ENCODE peak calls at places on chromosomes 7 and 10, in ten cellular contexts. T is activated naive CD4-positive, alpha-beta T cell treated with anti-CD3 and anti-CD28 coated beads, Interleukin-2, amount 10 ng/mL, durations not matched to agents 7 days and 5 days; A is AG09319; N is NCI-H1436; E is stimulated activated CD8-positive, alpha-beta memory T cell treated with anti-CD3 and anti-CD28 coated beads, Interleukin-4, amount 100 ng/mL, for 24 hours; F is stimulated activated CD4-positive, alpha-beta T cell treated with anti-CD3 and anti-CD28 coated beads, TNF-alpha, amount 100 ng/mL, for 4 hours; L is T47D; B is T-cell; Q is GM03348; H is activated T-cell treated with anti-CD3 and anti-CD28 coated beads for 48 hours. S is an unnamed sample.

GRCh38 chr10:49700211-49700610 is 20.8 kb downstream of the C10orf53 start:
- DNase-seq in F (no peak), L (no peak), A (no peak), E (no peak), B (no peak), T (no peak), H (no peak), N (no peak), Q (no peak), S (no peak)

GRCh38 chr7:157796846-157797245 is 460.0 kb downstream of the DNAJB6 start:
- DNase-seq in A (no peak), F (no peak), Q (no peak), B (no peak), E (no peak), H (no peak), L (no peak), N (no peak), T (no peak), S (no peak)

GRCh38 chr7:147519062-147519461 is 1071.5 kb upstream of the C7orf33 start:
- DNase-seq in B (no peak), Q (peak), L (no peak), H (no peak), E (no peak), T (no peak), F (no peak), N (no peak), A (no peak), S (no peak)

GRCh38 chr10:61284222-61284890 is 168.8 kb downstream of the TMEM26 start:
- DNase-seq in T (no peak), N (peak), H (no peak), A (no peak), L (peak), F (no peak), Q (peak), B (no peak), E (no peak), S (peak)

GRCh38 chr10:5900247-5900646 is 10.2 kb downstream of the FBH1 start:
- DNase-seq in T (no peak), B (no peak), E (no peak), L (no peak), N (no peak), F (no peak), H (no peak), Q (no peak), A (no peak), S (no peak)

GRCh38 chr7:2698581-2699288 is 10.7 kb downstream of the AMZ1 start:
- DNase-seq in H (peak), N (no peak), E (peak), L (no peak), F (no peak), B (peak), T (peak), Q (no peak), A (no peak), S (peak)

GRCh38 chr7:41891967-41892755 is 189.3 kb upstream of the INHBA start:
- DNase-seq in F (no peak), B (no peak), H (no peak), A (no peak), T (no peak), Q (no peak), E (no peak), N (no peak), L (no peak), S (no peak)

GRCh38 chr7:80884511-80885195 is 34.2 kb downstream of the SEMA3C start:
- DNase-seq in A (no peak), Q (no peak), H (no peak), E (no peak), B (no peak), L (no peak), N (no peak), F (no peak), T (no peak), S (no peak)

GRCh38 chr10:6877351-6878066 is 297.4 kb upstream of the PRKCQ start:
- DNase-seq in H (no peak), N (no peak), A (no peak), Q (no peak), B (no peak), L (no peak), E (no peak), T (no peak), F (no peak), S (no peak)

GRCh38 chr7:2193120-2193519 is 39.6 kb downstream of the MAD1L1 start:
- DNase-seq in Q (no peak), B (no peak), N (peak), A (no peak), L (peak), T (no peak), E (no peak), F (no peak), H (no peak), S (no peak)

GRCh38 chr7:31995134-31995533 is 75.1 kb downstream of the PDE1C start:
- DNase-seq in T (no peak), E (no peak), Q (no peak), F (no peak), A (no peak), B (no peak), N (no peak), L (no peak), H (no peak), S (no peak)

GRCh38 chr10:58546137-58546536 is 33.5 kb downstream of the BICC1 start:
- DNase-seq in Q (no peak), T (no peak), A (no peak), N (no peak), B (no peak), F (no peak), E (no peak), L (no peak), H (no peak), S (no peak)

GRCh38 chr10:46293228-46293627 is 6.4 kb downstream of the ANTXRL start:
- DNase-seq in H (no peak), F (no peak), E (no peak), L (no peak), N (no peak), B (no peak), T (no peak), A (no peak), Q (no peak), S (no peak)

GRCh38 chr7:116353614-116354013 is 143.3 kb downstream of the TES start:
- DNase-seq in Q (no peak), N (no peak), L (no peak), A (no peak), F (no peak), H (no peak), B (no peak), T (no peak), E (no peak), S (no peak)

GRCh38 chr10:121653608-121654007 is 55.4 kb upstream of the FGFR2 start:
- DNase-seq in B (no peak), N (no peak), H (no peak), T (no peak), A (no peak), Q (no peak), F (no peak), L (no peak), E (no peak), S (no peak)

GRCh38 chr7:14833707-14834106 is 68.8 kb downstream of the DGKB start:
- DNase-seq in H (no peak), T (no peak), E (no peak), L (no peak), A (no peak), B (no peak), N (no peak), Q (peak), F (no peak), S (no peak)

GRCh38 chr10:74994714-74995308 is 116.6 kb upstream of the SAMD8 start:
- DNase-seq in B (no peak), Q (no peak), H (no peak), N (peak), E (no peak), F (no peak), T (no peak), A (no peak), L (peak), S (no peak)

GRCh38 chr7:100471021-100471420 is 7.0 kb upstream of the SPACDR start:
- DNase-seq in Q (no peak), H (no peak), A (no peak), N (no peak), L (no peak), E (no peak), T (no peak), F (no peak), B (no peak), S (no peak)

GRCh38 chr10:63114031-63114814 is 18.9 kb upstream of the NRBF2 start:
- DNase-seq in E (no peak), N (no peak), H (no peak), Q (peak), F (no peak), A (peak), T (no peak), B (no peak), L (peak), S (no peak)

GRCh38 chr7:158789842-158790241 is 39.5 kb downstream of the ESYT2 start:
- DNase-seq in F (no peak), N (no peak), B (no peak), A (no peak), L (no peak), E (no peak), H (no peak), Q (no peak), T (no peak), S (no peak)

GRCh38 chr7:26292768-26293560 is 1.3 kb downstream of the SNX10 start:
- DNase-seq in F (no peak), L (no peak), B (no peak), Q (no peak), H (no peak), N (no peak), E (no peak), A (no peak), T (no peak), S (no peak)

GRCh38 chr10:12980713-12981306 is 20.7 kb downstream of the CCDC3 start:
- DNase-seq in L (no peak), A (no peak), N (no peak), Q (no peak), H (no peak), T (no peak), F (no peak), E (no peak), B (no peak), S (no peak)

GRCh38 chr10:58638406-58638805 is 125.7 kb downstream of the BICC1 start:
- DNase-seq in E (no peak), T (no peak), H (no peak), F (no peak), B (no peak), Q (no peak), N (no peak), A (no peak), L (no peak), S (no peak)

GRCh38 chr7:11427686-11428273 is 404.2 kb downstream of the THSD7A start:
- DNase-seq in B (no peak), N (peak), L (peak), F (no peak), H (no peak), T (no peak), Q (peak), E (no peak), A (peak), S (peak)

GRCh38 chr7:133888061-133888930 is 238.8 kb upstream of the LRGUK start:
- DNase-seq in E (no peak), Q (no peak), L (no peak), N (no peak), B (no peak), A (no peak), T (no peak), H (no peak), F (no peak), S (no peak)

GRCh38 chr10:132551093-132551807 is 13.7 kb downstream of the INPP5A start:
- DNase-seq in A (no peak), H (no peak), T (peak), L (no peak), F (no peak), B (no peak), N (no peak), E (no peak), Q (no peak), S (peak)

GRCh38 chr7:130393799-130394411 is 13.6 kb downstream of the CPA1 start:
- DNase-seq in F (no peak), E (no peak), H (no peak), T (no peak), L (no peak), A (no peak), N (no peak), Q (no peak), B (no peak), S (no peak)

GRCh38 chr7:131010714-131011436 is 276.9 kb upstream of the KLF14 start:
- DNase-seq in A (no peak), N (no peak), H (no peak), E (no peak), Q (peak), L (no peak), F (no peak), B (no peak), T (no peak), S (no peak)

GRCh38 chr7:46058424-46058823 is 137.4 kb upstream of the IGFBP3 start:
- DNase-seq in Q (no peak), A (peak), L (no peak), F (no peak), H (no peak), E (no peak), N (no peak), B (no peak), T (no peak), S (no peak)

GRCh38 chr7:97735075-97735474 is 3.2 kb downstream of the TAC1 start:
- DNase-seq in N (no peak), Q (no peak), E (no peak), A (no peak), F (no peak), B (no peak), T (no peak), L (no peak), H (no peak), S (no peak)

GRCh38 chr10:110151467-110151866 is 55.9 kb upstream of the MXI1 start:
- DNase-seq in A (no peak), N (peak), Q (no peak), T (no peak), E (no peak), H (no peak), L (peak), B (no peak), F (no peak), S (no peak)